ENCODE peak calls at places on chromosomes 16 and 17, in ten cellular contexts. One of them, this sample, is unnamed.

GRCh38 chr16:30997887-30998711 is 12.3 kb downstream of the STX1B start:
- DNase-seq in stimulated activated naive CD8-positive, alpha-beta T cell treated with anti-CD3 and anti-CD28 coated beads, Interleukin-15, amount 100 ng/mL, for 72 hours: no peak
- DNase-seq in Caco-2: no peak
- DNase-seq in T-helper 9 cell: no peak
- DNase-seq in mesendoderm: peak
- DNase-seq in endothelial cell: no peak
- DNase-seq in activated CD4-positive, alpha-beta T cell treated with anti-CD3 and anti-CD28 coated beads for 48 hours: no peak
- DNase-seq in NCI-H446 treated with DMSO at 0.1 percent for 48 hours: no peak
- DNase-seq in stimulated activated CD4-positive, alpha-beta T cell treated with anti-CD3 and anti-CD28 coated beads, Interleukin-15, amount 100 ng/mL, for 24 hours: no peak
- DNase-seq in EL: peak
- DNase-seq in this sample: no peak

GRCh38 chr16:53087101-53087500 is 32.3 kb downstream of the CHD9 start:
- DNase-seq in stimulated activated naive CD8-positive, alpha-beta T cell treated with anti-CD3 and anti-CD28 coated beads, Interleukin-15, amount 100 ng/mL, for 72 hours: no peak
- DNase-seq in Caco-2: no peak
- DNase-seq in T-helper 9 cell: no peak
- DNase-seq in mesendoderm: peak
- DNase-seq in endothelial cell: no peak
- DNase-seq in activated CD4-positive, alpha-beta T cell treated with anti-CD3 and anti-CD28 coated beads for 48 hours: no peak
- DNase-seq in NCI-H446 treated with DMSO at 0.1 percent for 48 hours: peak
- DNase-seq in stimulated activated CD4-positive, alpha-beta T cell treated with anti-CD3 and anti-CD28 coated beads, Interleukin-15, amount 100 ng/mL, for 24 hours: no peak
- DNase-seq in EL: no peak
- DNase-seq in this sample: no peak

GRCh38 chr16:85423186-85423550 is 190.0 kb upstream of the GSE1 start:
- DNase-seq in stimulated activated naive CD8-positive, alpha-beta T cell treated with anti-CD3 and anti-CD28 coated beads, Interleukin-15, amount 100 ng/mL, for 72 hours: no peak
- DNase-seq in Caco-2: no peak
- DNase-seq in T-helper 9 cell: no peak
- DNase-seq in mesendoderm: no peak
- DNase-seq in endothelial cell: peak
- DNase-seq in activated CD4-positive, alpha-beta T cell treated with anti-CD3 and anti-CD28 coated beads for 48 hours: no peak
- DNase-seq in NCI-H446 treated with DMSO at 0.1 percent for 48 hours: no peak
- DNase-seq in stimulated activated CD4-positive, alpha-beta T cell treated with anti-CD3 and anti-CD28 coated beads, Interleukin-15, amount 100 ng/mL, for 24 hours: no peak
- DNase-seq in EL: no peak
- DNase-seq in this sample: no peak

GRCh38 chr17:44587339-44587738 is 30.1 kb downstream of the FZD2 start:
- DNase-seq in stimulated activated naive CD8-positive, alpha-beta T cell treated with anti-CD3 and anti-CD28 coated beads, Interleukin-15, amount 100 ng/mL, for 72 hours: no peak
- DNase-seq in Caco-2: peak
- DNase-seq in T-helper 9 cell: no peak
- DNase-seq in mesendoderm: peak
- DNase-seq in endothelial cell: no peak
- DNase-seq in activated CD4-positive, alpha-beta T cell treated with anti-CD3 and anti-CD28 coated beads for 48 hours: no peak
- DNase-seq in NCI-H446 treated with DMSO at 0.1 percent for 48 hours: peak
- DNase-seq in stimulated activated CD4-positive, alpha-beta T cell treated with anti-CD3 and anti-CD28 coated beads, Interleukin-15, amount 100 ng/mL, for 24 hours: no peak
- DNase-seq in EL: peak
- DNase-seq in this sample: no peak

GRCh38 chr17:48830840-48831548 is at the start of gene CALCOCO2:
- DNase-seq in stimulated activated naive CD8-positive, alpha-beta T cell treated with anti-CD3 and anti-CD28 coated beads, Interleukin-15, amount 100 ng/mL, for 72 hours: peak
- DNase-seq in Caco-2: peak
- DNase-seq in T-helper 9 cell: peak
- DNase-seq in mesendoderm: peak
- DNase-seq in endothelial cell: peak
- DNase-seq in activated CD4-positive, alpha-beta T cell treated with anti-CD3 and anti-CD28 coated beads for 48 hours: peak
- DNase-seq in NCI-H446 treated with DMSO at 0.1 percent for 48 hours: peak
- DNase-seq in stimulated activated CD4-positive, alpha-beta T cell treated with anti-CD3 and anti-CD28 coated beads, Interleukin-15, amount 100 ng/mL, for 24 hours: peak
- DNase-seq in EL: peak
- DNase-seq in this sample: peak

GRCh38 chr16:69367980-69368379 is 16.4 kb upstream of the TMED6 start:
- DNase-seq in stimulated activated naive CD8-positive, alpha-beta T cell treated with anti-CD3 and anti-CD28 coated beads, Interleukin-15, amount 100 ng/mL, for 72 hours: no peak
- DNase-seq in Caco-2: no peak
- DNase-seq in T-helper 9 cell: no peak
- DNase-seq in mesendoderm: no peak
- DNase-seq in endothelial cell: peak
- DNase-seq in activated CD4-positive, alpha-beta T cell treated with anti-CD3 and anti-CD28 coated beads for 48 hours: no peak
- DNase-seq in NCI-H446 treated with DMSO at 0.1 percent for 48 hours: no peak
- DNase-seq in stimulated activated CD4-positive, alpha-beta T cell treated with anti-CD3 and anti-CD28 coated beads, Interleukin-15, amount 100 ng/mL, for 24 hours: no peak
- DNase-seq in EL: no peak
- DNase-seq in this sample: no peak

GRCh38 chr17:39132192-39132600 is 19.2 kb downstream of the PLXDC1 start:
- DNase-seq in stimulated activated naive CD8-positive, alpha-beta T cell treated with anti-CD3 and anti-CD28 coated beads, Interleukin-15, amount 100 ng/mL, for 72 hours: no peak
- DNase-seq in Caco-2: no peak
- DNase-seq in T-helper 9 cell: no peak
- DNase-seq in mesendoderm: peak
- DNase-seq in endothelial cell: no peak
- DNase-seq in activated CD4-positive, alpha-beta T cell treated with anti-CD3 and anti-CD28 coated beads for 48 hours: no peak
- DNase-seq in NCI-H446 treated with DMSO at 0.1 percent for 48 hours: no peak
- DNase-seq in stimulated activated CD4-positive, alpha-beta T cell treated with anti-CD3 and anti-CD28 coated beads, Interleukin-15, amount 100 ng/mL, for 24 hours: no peak
- DNase-seq in EL: peak
- DNase-seq in this sample: no peak

GRCh38 chr17:60508384-60508980 is 17.6 kb downstream of the APPBP2 start:
- DNase-seq in stimulated activated naive CD8-positive, alpha-beta T cell treated with anti-CD3 and anti-CD28 coated beads, Interleukin-15, amount 100 ng/mL, for 72 hours: no peak
- DNase-seq in Caco-2: no peak
- DNase-seq in T-helper 9 cell: no peak
- DNase-seq in mesendoderm: no peak
- DNase-seq in endothelial cell: no peak
- DNase-seq in activated CD4-positive, alpha-beta T cell treated with anti-CD3 and anti-CD28 coated beads for 48 hours: no peak
- DNase-seq in NCI-H446 treated with DMSO at 0.1 percent for 48 hours: no peak
- DNase-seq in stimulated activated CD4-positive, alpha-beta T cell treated with anti-CD3 and anti-CD28 coated beads, Interleukin-15, amount 100 ng/mL, for 24 hours: no peak
- DNase-seq in EL: no peak
- DNase-seq in this sample: no peak

GRCh38 chr17:68870427-68870826 is 84.8 kb downstream of the ABCA8 start:
- DNase-seq in stimulated activated naive CD8-positive, alpha-beta T cell treated with anti-CD3 and anti-CD28 coated beads, Interleukin-15, amount 100 ng/mL, for 72 hours: no peak
- DNase-seq in Caco-2: no peak
- DNase-seq in T-helper 9 cell: no peak
- DNase-seq in mesendoderm: no peak
- DNase-seq in endothelial cell: no peak
- DNase-seq in activated CD4-positive, alpha-beta T cell treated with anti-CD3 and anti-CD28 coated beads for 48 hours: no peak
- DNase-seq in NCI-H446 treated with DMSO at 0.1 percent for 48 hours: no peak
- DNase-seq in stimulated activated CD4-positive, alpha-beta T cell treated with anti-CD3 and anti-CD28 coated beads, Interleukin-15, amount 100 ng/mL, for 24 hours: no peak
- DNase-seq in EL: no peak
- DNase-seq in this sample: no peak

GRCh38 chr17:48261297-48261880 is 153.8 kb downstream of the SNX11 start:
- DNase-seq in stimulated activated naive CD8-positive, alpha-beta T cell treated with anti-CD3 and anti-CD28 coated beads, Interleukin-15, amount 100 ng/mL, for 72 hours: no peak
- DNase-seq in Caco-2: peak
- DNase-seq in T-helper 9 cell: no peak
- DNase-seq in mesendoderm: peak
- DNase-seq in endothelial cell: peak
- DNase-seq in activated CD4-positive, alpha-beta T cell treated with anti-CD3 and anti-CD28 coated beads for 48 hours: peak
- DNase-seq in NCI-H446 treated with DMSO at 0.1 percent for 48 hours: no peak
- DNase-seq in stimulated activated CD4-positive, alpha-beta T cell treated with anti-CD3 and anti-CD28 coated beads, Interleukin-15, amount 100 ng/mL, for 24 hours: peak
- DNase-seq in EL: peak
- DNase-seq in this sample: no peak

GRCh38 chr16:47939690-47940089 is 216.1 kb downstream of the ABCC12 start:
- DNase-seq in stimulated activated naive CD8-positive, alpha-beta T cell treated with anti-CD3 and anti-CD28 coated beads, Interleukin-15, amount 100 ng/mL, for 72 hours: no peak
- DNase-seq in Caco-2: peak
- DNase-seq in T-helper 9 cell: no peak
- DNase-seq in mesendoderm: no peak
- DNase-seq in endothelial cell: no peak
- DNase-seq in activated CD4-positive, alpha-beta T cell treated with anti-CD3 and anti-CD28 coated beads for 48 hours: no peak
- DNase-seq in NCI-H446 treated with DMSO at 0.1 percent for 48 hours: no peak
- DNase-seq in stimulated activated CD4-positive, alpha-beta T cell treated with anti-CD3 and anti-CD28 coated beads, Interleukin-15, amount 100 ng/mL, for 24 hours: no peak
- DNase-seq in EL: no peak
- DNase-seq in this sample: no peak

GRCh38 chr16:53053967-53054669 is 673 bp upstream of the CHD9 start:
- DNase-seq in stimulated activated naive CD8-positive, alpha-beta T cell treated with anti-CD3 and anti-CD28 coated beads, Interleukin-15, amount 100 ng/mL, for 72 hours: no peak
- DNase-seq in Caco-2: no peak
- DNase-seq in T-helper 9 cell: no peak
- DNase-seq in mesendoderm: peak
- DNase-seq in endothelial cell: no peak
- DNase-seq in activated CD4-positive, alpha-beta T cell treated with anti-CD3 and anti-CD28 coated beads for 48 hours: peak
- DNase-seq in NCI-H446 treated with DMSO at 0.1 percent for 48 hours: no peak
- DNase-seq in stimulated activated CD4-positive, alpha-beta T cell treated with anti-CD3 and anti-CD28 coated beads, Interleukin-15, amount 100 ng/mL, for 24 hours: peak
- DNase-seq in EL: no peak
- DNase-seq in this sample: no peak

GRCh38 chr17:17492562-17492961 is 3.6 kb downstream of the RASD1 start:
- DNase-seq in stimulated activated naive CD8-positive, alpha-beta T cell treated with anti-CD3 and anti-CD28 coated beads, Interleukin-15, amount 100 ng/mL, for 72 hours: no peak
- DNase-seq in Caco-2: no peak
- DNase-seq in T-helper 9 cell: no peak
- DNase-seq in mesendoderm: no peak
- DNase-seq in endothelial cell: no peak
- DNase-seq in activated CD4-positive, alpha-beta T cell treated with anti-CD3 and anti-CD28 coated beads for 48 hours: no peak
- DNase-seq in NCI-H446 treated with DMSO at 0.1 percent for 48 hours: no peak
- DNase-seq in stimulated activated CD4-positive, alpha-beta T cell treated with anti-CD3 and anti-CD28 coated beads, Interleukin-15, amount 100 ng/mL, for 24 hours: no peak
- DNase-seq in EL: no peak
- DNase-seq in this sample: no peak

GRCh38 chr17:50948711-50949110 is 82.6 kb upstream of the TOB1 start:
- DNase-seq in stimulated activated naive CD8-positive, alpha-beta T cell treated with anti-CD3 and anti-CD28 coated beads, Interleukin-15, amount 100 ng/mL, for 72 hours: no peak
- DNase-seq in Caco-2: no peak
- DNase-seq in T-helper 9 cell: no peak
- DNase-seq in mesendoderm: no peak
- DNase-seq in endothelial cell: no peak
- DNase-seq in activated CD4-positive, alpha-beta T cell treated with anti-CD3 and anti-CD28 coated beads for 48 hours: no peak
- DNase-seq in NCI-H446 treated with DMSO at 0.1 percent for 48 hours: no peak
- DNase-seq in stimulated activated CD4-positive, alpha-beta T cell treated with anti-CD3 and anti-CD28 coated beads, Interleukin-15, amount 100 ng/mL, for 24 hours: no peak
- DNase-seq in EL: no peak
- DNase-seq in this sample: no peak

GRCh38 chr17:80599546-80600305 is 55.1 kb downstream of the RPTOR start:
- DNase-seq in stimulated activated naive CD8-positive, alpha-beta T cell treated with anti-CD3 and anti-CD28 coated beads, Interleukin-15, amount 100 ng/mL, for 72 hours: no peak
- DNase-seq in Caco-2: peak
- DNase-seq in T-helper 9 cell: no peak
- DNase-seq in mesendoderm: no peak
- DNase-seq in endothelial cell: no peak
- DNase-seq in activated CD4-positive, alpha-beta T cell treated with anti-CD3 and anti-CD28 coated beads for 48 hours: no peak
- DNase-seq in NCI-H446 treated with DMSO at 0.1 percent for 48 hours: no peak
- DNase-seq in stimulated activated CD4-positive, alpha-beta T cell treated with anti-CD3 and anti-CD28 coated beads, Interleukin-15, amount 100 ng/mL, for 24 hours: peak
- DNase-seq in EL: no peak
- DNase-seq in this sample: no peak

GRCh38 chr16:69326172-69326873 is 4.1 kb downstream of the PDF start:
- DNase-seq in stimulated activated naive CD8-positive, alpha-beta T cell treated with anti-CD3 and anti-CD28 coated beads, Interleukin-15, amount 100 ng/mL, for 72 hours: no peak
- DNase-seq in Caco-2: peak
- DNase-seq in T-helper 9 cell: no peak
- DNase-seq in mesendoderm: no peak
- DNase-seq in endothelial cell: no peak
- DNase-seq in activated CD4-positive, alpha-beta T cell treated with anti-CD3 and anti-CD28 coated beads for 48 hours: no peak
- DNase-seq in NCI-H446 treated with DMSO at 0.1 percent for 48 hours: no peak
- DNase-seq in stimulated activated CD4-positive, alpha-beta T cell treated with anti-CD3 and anti-CD28 coated beads, Interleukin-15, amount 100 ng/mL, for 24 hours: no peak
- DNase-seq in EL: no peak
- DNase-seq in this sample: no peak

GRCh38 chr16:53022374-53022773 is 30.3 kb downstream of the CHD9NB start:
- DNase-seq in stimulated activated naive CD8-positive, alpha-beta T cell treated with anti-CD3 and anti-CD28 coated beads, Interleukin-15, amount 100 ng/mL, for 72 hours: peak
- DNase-seq in Caco-2: peak
- DNase-seq in T-helper 9 cell: no peak
- DNase-seq in mesendoderm: peak
- DNase-seq in endothelial cell: peak
- DNase-seq in activated CD4-positive, alpha-beta T cell treated with anti-CD3 and anti-CD28 coated beads for 48 hours: peak
- DNase-seq in NCI-H446 treated with DMSO at 0.1 percent for 48 hours: peak
- DNase-seq in stimulated activated CD4-positive, alpha-beta T cell treated with anti-CD3 and anti-CD28 coated beads, Interleukin-15, amount 100 ng/mL, for 24 hours: peak
- DNase-seq in EL: peak
- DNase-seq in this sample: no peak

GRCh38 chr16:30104492-30104891 is 8.5 kb upstream of the YPEL3 start:
- DNase-seq in stimulated activated naive CD8-positive, alpha-beta T cell treated with anti-CD3 and anti-CD28 coated beads, Interleukin-15, amount 100 ng/mL, for 72 hours: no peak
- DNase-seq in Caco-2: peak
- DNase-seq in T-helper 9 cell: no peak
- DNase-seq in mesendoderm: no peak
- DNase-seq in endothelial cell: no peak
- DNase-seq in activated CD4-positive, alpha-beta T cell treated with anti-CD3 and anti-CD28 coated beads for 48 hours: no peak
- DNase-seq in NCI-H446 treated with DMSO at 0.1 percent for 48 hours: no peak
- DNase-seq in stimulated activated CD4-positive, alpha-beta T cell treated with anti-CD3 and anti-CD28 coated beads, Interleukin-15, amount 100 ng/mL, for 24 hours: no peak
- DNase-seq in EL: no peak
- DNase-seq in this sample: no peak

GRCh38 chr17:35766903-35767510 is 6.3 kb downstream of the C17orf50 start:
- DNase-seq in stimulated activated naive CD8-positive, alpha-beta T cell treated with anti-CD3 and anti-CD28 coated beads, Interleukin-15, amount 100 ng/mL, for 72 hours: no peak
- DNase-seq in Caco-2: peak
- DNase-seq in T-helper 9 cell: no peak
- DNase-seq in mesendoderm: no peak
- DNase-seq in endothelial cell: peak
- DNase-seq in activated CD4-positive, alpha-beta T cell treated with anti-CD3 and anti-CD28 coated beads for 48 hours: peak
- DNase-seq in NCI-H446 treated with DMSO at 0.1 percent for 48 hours: no peak
- DNase-seq in stimulated activated CD4-positive, alpha-beta T cell treated with anti-CD3 and anti-CD28 coated beads, Interleukin-15, amount 100 ng/mL, for 24 hours: peak
- DNase-seq in EL: peak
- DNase-seq in this sample: no peak

GRCh38 chr16:12588510-12588909 is 215.2 kb downstream of the CPPED1 start:
- DNase-seq in stimulated activated naive CD8-positive, alpha-beta T cell treated with anti-CD3 and anti-CD28 coated beads, Interleukin-15, amount 100 ng/mL, for 72 hours: no peak
- DNase-seq in Caco-2: no peak
- DNase-seq in T-helper 9 cell: no peak
- DNase-seq in mesendoderm: no peak
- DNase-seq in endothelial cell: no peak
- DNase-seq in activated CD4-positive, alpha-beta T cell treated with anti-CD3 and anti-CD28 coated beads for 48 hours: no peak
- DNase-seq in NCI-H446 treated with DMSO at 0.1 percent for 48 hours: no peak
- DNase-seq in stimulated activated CD4-positive, alpha-beta T cell treated with anti-CD3 and anti-CD28 coated beads, Interleukin-15, amount 100 ng/mL, for 24 hours: no peak
- DNase-seq in EL: no peak
- DNase-seq in this sample: no peak

GRCh38 chr16:31414706-31415105 is 13.5 kb downstream of the COX6A2 start:
- DNase-seq in stimulated activated naive CD8-positive, alpha-beta T cell treated with anti-CD3 and anti-CD28 coated beads, Interleukin-15, amount 100 ng/mL, for 72 hours: no peak
- DNase-seq in Caco-2: no peak
- DNase-seq in T-helper 9 cell: no peak
- DNase-seq in mesendoderm: no peak
- DNase-seq in endothelial cell: no peak
- DNase-seq in activated CD4-positive, alpha-beta T cell treated with anti-CD3 and anti-CD28 coated beads for 48 hours: no peak
- DNase-seq in NCI-H446 treated with DMSO at 0.1 percent for 48 hours: no peak
- DNase-seq in stimulated activated CD4-positive, alpha-beta T cell treated with anti-CD3 and anti-CD28 coated beads, Interleukin-15, amount 100 ng/mL, for 24 hours: no peak
- DNase-seq in EL: no peak
- DNase-seq in this sample: no peak

GRCh38 chr17:59423137-59423703 is 91.8 kb downstream of the YPEL2 start:
- DNase-seq in stimulated activated naive CD8-positive, alpha-beta T cell treated with anti-CD3 and anti-CD28 coated beads, Interleukin-15, amount 100 ng/mL, for 72 hours: no peak
- DNase-seq in Caco-2: no peak
- DNase-seq in T-helper 9 cell: no peak
- DNase-seq in mesendoderm: peak
- DNase-seq in endothelial cell: no peak
- DNase-seq in activated CD4-positive, alpha-beta T cell treated with anti-CD3 and anti-CD28 coated beads for 48 hours: no peak
- DNase-seq in NCI-H446 treated with DMSO at 0.1 percent for 48 hours: no peak
- DNase-seq in stimulated activated CD4-positive, alpha-beta T cell treated with anti-CD3 and anti-CD28 coated beads, Interleukin-15, amount 100 ng/mL, for 24 hours: no peak
- DNase-seq in EL: peak
- DNase-seq in this sample: no peak

GRCh38 chr16:2519711-2520080 is 475 bp upstream of the AMDHD2 start:
- DNase-seq in stimulated activated naive CD8-positive, alpha-beta T cell treated with anti-CD3 and anti-CD28 coated beads, Interleukin-15, amount 100 ng/mL, for 72 hours: no peak
- DNase-seq in Caco-2: no peak
- DNase-seq in T-helper 9 cell: no peak
- DNase-seq in mesendoderm: no peak
- DNase-seq in endothelial cell: no peak
- DNase-seq in activated CD4-positive, alpha-beta T cell treated with anti-CD3 and anti-CD28 coated beads for 48 hours: no peak
- DNase-seq in NCI-H446 treated with DMSO at 0.1 percent for 48 hours: no peak
- DNase-seq in stimulated activated CD4-positive, alpha-beta T cell treated with anti-CD3 and anti-CD28 coated beads, Interleukin-15, amount 100 ng/mL, for 24 hours: no peak
- DNase-seq in EL: no peak
- DNase-seq in this sample: no peak

GRCh38 chr17:5541610-5542202 is 42.6 kb downstream of the NLRP1 start:
- DNase-seq in stimulated activated naive CD8-positive, alpha-beta T cell treated with anti-CD3 and anti-CD28 coated beads, Interleukin-15, amount 100 ng/mL, for 72 hours: no peak
- DNase-seq in Caco-2: no peak
- DNase-seq in T-helper 9 cell: no peak
- DNase-seq in mesendoderm: peak
- DNase-seq in endothelial cell: no peak
- DNase-seq in activated CD4-positive, alpha-beta T cell treated with anti-CD3 and anti-CD28 coated beads for 48 hours: no peak
- DNase-seq in NCI-H446 treated with DMSO at 0.1 percent for 48 hours: no peak
- DNase-seq in stimulated activated CD4-positive, alpha-beta T cell treated with anti-CD3 and anti-CD28 coated beads, Interleukin-15, amount 100 ng/mL, for 24 hours: no peak
- DNase-seq in EL: no peak
- DNase-seq in this sample: no peak

GRCh38 chr16:22123146-22123545 is 30.8 kb downstream of the VWA3A start:
- DNase-seq in stimulated activated naive CD8-positive, alpha-beta T cell treated with anti-CD3 and anti-CD28 coated beads, Interleukin-15, amount 100 ng/mL, for 72 hours: no peak
- DNase-seq in Caco-2: no peak
- DNase-seq in T-helper 9 cell: no peak
- DNase-seq in mesendoderm: peak
- DNase-seq in endothelial cell: no peak
- DNase-seq in activated CD4-positive, alpha-beta T cell treated with anti-CD3 and anti-CD28 coated beads for 48 hours: no peak
- DNase-seq in NCI-H446 treated with DMSO at 0.1 percent for 48 hours: no peak
- DNase-seq in stimulated activated CD4-positive, alpha-beta T cell treated with anti-CD3 and anti-CD28 coated beads, Interleukin-15, amount 100 ng/mL, for 24 hours: no peak
- DNase-seq in EL: no peak
- DNase-seq in this sample: no peak

GRCh38 chr17:7266784-7267183 is 4.5 kb upstream of the CLDN7 start:
- DNase-seq in stimulated activated naive CD8-positive, alpha-beta T cell treated with anti-CD3 and anti-CD28 coated beads, Interleukin-15, amount 100 ng/mL, for 72 hours: no peak
- DNase-seq in Caco-2: no peak
- DNase-seq in T-helper 9 cell: no peak
- DNase-seq in mesendoderm: no peak
- DNase-seq in endothelial cell: no peak
- DNase-seq in activated CD4-positive, alpha-beta T cell treated with anti-CD3 and anti-CD28 coated beads for 48 hours: no peak
- DNase-seq in NCI-H446 treated with DMSO at 0.1 percent for 48 hours: no peak
- DNase-seq in stimulated activated CD4-positive, alpha-beta T cell treated with anti-CD3 and anti-CD28 coated beads, Interleukin-15, amount 100 ng/mL, for 24 hours: no peak
- DNase-seq in EL: peak
- DNase-seq in this sample: no peak

GRCh38 chr16:24255446-24256352 is at the start of gene CACNG3:
- DNase-seq in stimulated activated naive CD8-positive, alpha-beta T cell treated with anti-CD3 and anti-CD28 coated beads, Interleukin-15, amount 100 ng/mL, for 72 hours: peak
- DNase-seq in Caco-2: peak
- DNase-seq in T-helper 9 cell: peak
- DNase-seq in mesendoderm: peak
- DNase-seq in endothelial cell: peak
- DNase-seq in activated CD4-positive, alpha-beta T cell treated with anti-CD3 and anti-CD28 coated beads for 48 hours: peak
- DNase-seq in NCI-H446 treated with DMSO at 0.1 percent for 48 hours: no peak
- DNase-seq in stimulated activated CD4-positive, alpha-beta T cell treated with anti-CD3 and anti-CD28 coated beads, Interleukin-15, amount 100 ng/mL, for 24 hours: peak
- DNase-seq in EL: peak
- DNase-seq in this sample: peak

GRCh38 chr17:3003401-3004149 is 59.8 kb downstream of the OR1D5 start:
- DNase-seq in stimulated activated naive CD8-positive, alpha-beta T cell treated with anti-CD3 and anti-CD28 coated beads, Interleukin-15, amount 100 ng/mL, for 72 hours: no peak
- DNase-seq in Caco-2: no peak
- DNase-seq in T-helper 9 cell: no peak
- DNase-seq in mesendoderm: no peak
- DNase-seq in endothelial cell: no peak
- DNase-seq in activated CD4-positive, alpha-beta T cell treated with anti-CD3 and anti-CD28 coated beads for 48 hours: no peak
- DNase-seq in NCI-H446 treated with DMSO at 0.1 percent for 48 hours: no peak
- DNase-seq in stimulated activated CD4-positive, alpha-beta T cell treated with anti-CD3 and anti-CD28 coated beads, Interleukin-15, amount 100 ng/mL, for 24 hours: no peak
- DNase-seq in EL: no peak
- DNase-seq in this sample: peak

This sample was measured in stimulated activated naive B cell treated with anti-CD40 and anti-IgM and Interleukin-4, amounts not matched to agents 10 μg/mL and 1 μg/mL and 100 μg/mL, for 72 hours.